ENCODE peak calls at places on chromosomes 11 and 22, in nine cellular contexts. J, H, K, B, E, D, R, C and V are unnamed samples.

GRCh38 chr22:30802202-30803166 is 107.8 kb downstream of the OSBP2 start:
- DNase-seq in B (peak), J (peak), C (peak), K (peak), H (peak), E (peak), R (peak), D (peak), V (peak)

GRCh38 chr22:18148508-18148965 is 1.4 kb upstream of the USP18 start:
- DNase-seq in B (no peak), H (peak), D (no peak), E (no peak), R (no peak), K (no peak), C (no peak), J (no peak), V (no peak)

GRCh38 chr11:111331711-111332479 is 33.5 kb downstream of the POU2AF3 start:
- DNase-seq in H (no peak), J (no peak), R (no peak), D (peak), C (no peak), E (no peak), B (no peak), K (no peak), V (no peak)

GRCh38 chr11:32418836-32419235 is 16.5 kb downstream of the WT1 start:
- DNase-seq in C (no peak), H (no peak), B (no peak), R (no peak), J (no peak), D (no peak), E (no peak), K (peak), V (no peak)

GRCh38 chr22:30078320-30079311 is 1.6 kb upstream of the HORMAD2 start:
- DNase-seq in C (no peak), K (peak), B (no peak), E (no peak), D (no peak), H (no peak), R (no peak), J (no peak), V (no peak)

GRCh38 chr22:20174785-20175596 is 24.1 kb upstream of the CCDC188 start:
- DNase-seq in D (no peak), J (no peak), R (no peak), H (no peak), K (peak), B (no peak), E (no peak), C (no peak), V (no peak)

GRCh38 chr22:48960576-48960975 is 867.1 kb downstream of the BRD1 start:
- DNase-seq in R (no peak), B (no peak), D (no peak), E (peak), J (no peak), K (no peak), C (peak), H (no peak), V (peak)

GRCh38 chr11:9990221-9990973 is 303.6 kb downstream of the SBF2 start:
- DNase-seq in H (peak), B (no peak), E (no peak), D (no peak), K (peak), C (no peak), J (no peak), R (peak), V (no peak)

GRCh38 chr11:130979386-130979972 is 63.2 kb upstream of the SNX19 start:
- DNase-seq in J (no peak), C (no peak), D (no peak), R (peak), E (no peak), H (no peak), B (no peak), K (peak), V (no peak)

GRCh38 chr11:95678988-95679387 is 110.6 kb downstream of the FAM76B start:
- DNase-seq in J (no peak), K (no peak), E (no peak), D (no peak), R (no peak), C (no peak), B (no peak), H (no peak), V (no peak)

GRCh38 chr22:40676644-40677043 is 2.6 kb upstream of the MCHR1 start:
- DNase-seq in J (no peak), D (no peak), B (no peak), K (no peak), R (no peak), C (no peak), E (no peak), H (no peak), V (no peak)
- TF ChIP-seq CTCF in J (no peak), D (no peak), B (no peak), K (no peak), R (no peak), C (no peak), E (no peak), H (no peak), V (no peak)

DNA sequence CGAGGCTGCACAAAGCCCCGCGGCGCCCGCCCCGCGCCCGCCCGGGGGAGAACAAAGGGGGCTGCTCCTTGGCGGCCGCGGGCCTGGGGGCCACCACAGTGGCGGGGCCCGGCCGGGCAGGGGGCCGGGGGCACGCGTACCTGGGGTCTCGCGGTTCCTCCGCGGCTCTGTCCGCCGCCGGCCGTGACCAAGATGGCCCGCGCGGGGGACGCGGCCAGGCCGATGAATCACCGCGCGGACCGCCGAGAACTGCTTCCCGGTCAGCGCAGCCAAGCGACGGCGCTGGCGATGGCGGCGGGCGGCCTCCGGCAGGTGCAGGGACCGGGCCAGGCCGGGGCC is at the start of gene RTL6:
- DNase-seq in C (no peak), K (no peak), R (no peak), J (peak), D (no peak), H (no peak), B (peak), E (no peak), V (no peak)
- TF ChIP-seq POLR2A in C (no peak), K (no peak), R (peak), J (no peak), D (peak), H (no peak), B (peak), E (no peak), V (no peak)

GRCh38 chr11:102794382-102794781 is 3.6 kb downstream of the MMP1 start:
- DNase-seq in E (no peak), C (no peak), B (peak), D (no peak), K (peak), J (no peak), R (peak), H (peak), V (no peak)
- TF ChIP-seq CTCF in E (no peak), C (peak), B (peak), D (no peak), K (peak), J (no peak), R (peak), H (peak), V (no peak)

GRCh38 chr11:121023848-121024751 is at the start of gene TBCEL:
- DNase-seq in B (peak), D (peak), C (peak), R (peak), H (peak), J (peak), K (peak), E (peak), V (peak)
- TF ChIP-seq POLR2A in B (peak), D (no peak), C (no peak), R (peak), H (peak), J (no peak), K (peak), E (no peak), V (peak)

GRCh38 chr11:65591939-65592814 is 3.4 kb downstream of the KCNK7 start:
- DNase-seq in B (no peak), R (no peak), D (peak), H (no peak), E (peak), J (no peak), K (no peak), C (peak), V (no peak)
- TF ChIP-seq CTCF in B (no peak), R (no peak), D (no peak), H (no peak), E (peak), J (peak), K (no peak), C (peak), V (no peak)

GRCh38 chr11:117143871-117144476 is at the start of gene PAFAH1B2:
- DNase-seq in R (peak), J (peak), K (peak), B (peak), H (peak), C (peak), E (peak), D (peak), V (peak)

GRCh38 chr11:117146521-117146920 is 2.4 kb downstream of the PAFAH1B2 start:
- DNase-seq in R (no peak), J (no peak), K (peak), D (no peak), C (no peak), H (no peak), B (no peak), E (no peak), V (no peak)

GRCh38 chr11:117145393-117145761 is 1.3 kb downstream of the PAFAH1B2 start:
- DNase-seq in E (peak), D (no peak), B (no peak), K (peak), R (peak), C (no peak), H (peak), J (no peak), V (peak)

GRCh38 chr11:117143390-117143789 is 697 bp upstream of the PAFAH1B2 start:
- DNase-seq in E (peak), D (peak), B (no peak), H (no peak), C (no peak), K (peak), R (peak), J (no peak), V (peak)

GRCh38 chr11:117144477-117145392 is 648 bp downstream of the PAFAH1B2 start:
- DNase-seq in H (peak), R (peak), C (peak), D (peak), J (peak), B (no peak), K (peak), E (peak), V (peak)
- TF ChIP-seq POLR2A in H (no peak), R (no peak), C (no peak), D (no peak), J (no peak), B (no peak), K (no peak), E (peak), V (no peak)

GRCh38 chr11:70569173-70569890 is 171.0 kb downstream of the CTTN start:
- DNase-seq in J (no peak), K (no peak), H (no peak), B (no peak), C (peak), D (no peak), E (no peak), R (no peak), V (no peak)

GRCh38 chr11:70567680-70568503 is 169.6 kb downstream of the CTTN start:
- DNase-seq in R (no peak), B (no peak), K (peak), J (peak), D (no peak), H (no peak), C (peak), E (peak), V (peak)

GRCh38 chr11:70566768-70567530 is 168.6 kb downstream of the CTTN start:
- DNase-seq in H (no peak), E (no peak), J (no peak), R (no peak), K (no peak), B (no peak), D (no peak), C (no peak), V (no peak)

GRCh38 chr11:70569996-70570692 is 171.8 kb downstream of the CTTN start:
- DNase-seq in J (no peak), R (no peak), E (no peak), B (no peak), K (no peak), C (peak), D (no peak), H (no peak), V (no peak)

GRCh38 chr11:70568504-70569172 is 170.3 kb downstream of the CTTN start:
- DNase-seq in E (peak), J (no peak), K (no peak), C (peak), R (no peak), H (no peak), B (no peak), D (peak), V (no peak)
- TF ChIP-seq CTCF in E (no peak), J (no peak), K (no peak), C (no peak), R (no peak), H (no peak), B (peak), D (no peak), V (peak)

DNA sequence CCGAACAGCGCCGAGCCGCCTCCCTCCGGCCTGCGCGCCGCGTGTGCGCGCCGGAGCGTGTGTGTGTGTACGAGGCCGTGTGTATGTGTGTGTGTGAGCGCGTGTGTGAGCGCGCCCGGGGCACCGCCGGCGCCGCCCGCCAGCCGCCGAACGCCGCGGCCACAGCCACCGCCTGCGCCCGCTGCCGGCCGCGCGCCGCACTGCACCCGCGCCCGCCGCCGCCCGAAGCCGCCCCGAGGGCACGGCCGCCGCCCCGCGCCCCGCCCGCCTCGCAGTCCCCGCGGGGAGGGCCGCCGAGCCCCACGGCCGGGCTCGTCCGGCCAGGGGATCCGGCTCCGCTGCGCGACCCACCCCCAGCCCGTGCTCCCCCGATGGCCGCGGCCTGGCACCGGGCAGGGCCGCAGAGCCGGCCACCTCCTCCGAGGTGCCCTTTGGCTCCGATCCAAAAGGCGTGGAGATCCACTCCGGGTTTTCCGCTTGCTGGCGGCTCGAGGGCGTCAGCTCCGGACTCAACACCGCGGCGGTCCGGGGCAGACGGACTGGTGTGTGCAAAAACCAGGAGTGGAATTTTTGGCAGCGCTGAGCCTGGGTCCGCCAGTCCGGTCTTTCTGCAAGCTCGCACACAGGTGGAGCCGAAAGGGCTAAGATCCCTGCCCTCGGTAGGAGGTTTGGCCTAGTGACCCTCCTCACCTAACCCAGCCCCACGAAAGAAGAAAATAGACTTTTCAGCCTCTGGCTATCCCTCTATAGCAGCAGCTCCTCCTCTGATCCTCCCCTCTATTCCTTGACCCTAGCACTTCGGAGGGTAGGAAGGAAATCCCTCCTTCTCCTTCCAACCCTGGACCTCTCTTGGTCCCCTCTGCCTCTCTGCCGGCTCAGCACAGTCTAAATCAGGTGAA is at the start of gene SYT7:
- DNase-seq in C (peak), J (peak), D (peak), R (peak), H (peak), K (peak), E (peak), B (peak), V (peak)
- TF ChIP-seq POLR2A in C (peak), J (peak), D (peak), R (peak), H (no peak), K (no peak), E (no peak), B (no peak), V (no peak)